ENCODE peak calls at places on chromosomes 6 and 20, in six cellular contexts. One of them, this sample, is unnamed.

GRCh38 chr20:58868795-58869194 is 16.3 kb downstream of the GNAS start:
- DNase-seq in GM12878: no peak
- DNase-seq in HepG2: no peak
- DNase-seq in GM12891: no peak
- DNase-seq in H1: no peak
- DNase-seq in K562: peak
- DNase-seq in this sample: no peak

GRCh38 chr20:20864346-20865096 is 152.1 kb upstream of the RALGAPA2 start:
- DNase-seq in GM12878: no peak
- DNase-seq in HepG2: peak
- DNase-seq in GM12891: no peak
- DNase-seq in H1: no peak
- DNase-seq in K562: peak
- DNase-seq in this sample: no peak

GRCh38 chr20:11686900-11687543 is 230.7 kb upstream of the BTBD3 start:
- DNase-seq in GM12878: no peak
- DNase-seq in HepG2: no peak
- DNase-seq in GM12891: no peak
- DNase-seq in H1: peak
- DNase-seq in K562: no peak
- DNase-seq in this sample: no peak

GRCh38 chr6:93678841-93679454 is 259.6 kb upstream of the EPHA7 start:
- DNase-seq in GM12878: no peak
- DNase-seq in HepG2: no peak
- DNase-seq in GM12891: no peak
- DNase-seq in H1: no peak
- DNase-seq in K562: no peak
- DNase-seq in this sample: no peak

GRCh38 chr20:50655325-50655880 is 35.9 kb downstream of the RIPOR3 start:
- DNase-seq in GM12878: no peak
- DNase-seq in HepG2: no peak
- DNase-seq in GM12891: no peak
- DNase-seq in H1: no peak
- DNase-seq in K562: no peak
- DNase-seq in this sample: no peak

GRCh38 chr6:35781290-35781689 is 471 bp downstream of the CLPSL1 start:
- DNase-seq in GM12878: no peak
- DNase-seq in HepG2: no peak
- DNase-seq in GM12891: no peak
- DNase-seq in H1: no peak
- DNase-seq in K562: no peak
- DNase-seq in this sample: no peak

GRCh38 chr20:39004508-39004907 is 42.4 kb downstream of the DHX35 start:
- DNase-seq in GM12878: no peak
- DNase-seq in HepG2: no peak
- DNase-seq in GM12891: no peak
- DNase-seq in H1: no peak
- DNase-seq in K562: no peak
- DNase-seq in this sample: no peak

GRCh38 chr6:64293298-64293697 is 657.7 kb downstream of the PHF3 start:
- DNase-seq in GM12878: no peak
- DNase-seq in HepG2: no peak
- DNase-seq in GM12891: no peak
- DNase-seq in H1: no peak
- DNase-seq in K562: no peak
- DNase-seq in this sample: no peak

GRCh38 chr6:79570129-79570801 is 33.0 kb upstream of the LCA5 start:
- DNase-seq in GM12878: no peak
- DNase-seq in HepG2: peak
- DNase-seq in GM12891: no peak
- DNase-seq in H1: no peak
- DNase-seq in K562: no peak
- DNase-seq in this sample: no peak

GRCh38 chr20:38214871-38215788 is 45.4 kb downstream of the KIAA1755 start:
- DNase-seq in GM12878: no peak
- DNase-seq in HepG2: no peak
- DNase-seq in GM12891: no peak
- DNase-seq in H1: no peak
- DNase-seq in K562: no peak
- DNase-seq in this sample: no peak

GRCh38 chr6:163490826-163491577 is 76.5 kb downstream of the QKI start:
- DNase-seq in GM12878: no peak
- DNase-seq in HepG2: no peak
- DNase-seq in GM12891: no peak
- DNase-seq in H1: no peak
- DNase-seq in K562: no peak
- DNase-seq in this sample: no peak

GRCh38 chr20:14481863-14482262 is 144.5 kb upstream of the FLRT3 start:
- DNase-seq in GM12878: no peak
- DNase-seq in HepG2: no peak
- DNase-seq in GM12891: no peak
- DNase-seq in H1: no peak
- DNase-seq in K562: no peak
- DNase-seq in this sample: no peak

GRCh38 chr6:129709451-129709908 is 497 bp downstream of the ARHGAP18 start:
- DNase-seq in GM12878: no peak
- DNase-seq in HepG2: no peak
- DNase-seq in GM12891: no peak
- DNase-seq in H1: no peak
- DNase-seq in K562: peak
- DNase-seq in this sample: no peak

GRCh38 chr20:37615507-37616425 is 78.1 kb upstream of the CTNNBL1 start:
- DNase-seq in GM12878: no peak
- DNase-seq in HepG2: peak
- DNase-seq in GM12891: peak
- DNase-seq in H1: peak
- DNase-seq in K562: peak
- DNase-seq in this sample: no peak

GRCh38 chr20:22562620-22563019 is 21.8 kb downstream of the FOXA2 start:
- DNase-seq in GM12878: no peak
- DNase-seq in HepG2: no peak
- DNase-seq in GM12891: no peak
- DNase-seq in H1: no peak
- DNase-seq in K562: no peak
- DNase-seq in this sample: no peak

GRCh38 chr6:40953486-40953885 is 85.5 kb downstream of the UNC5CL start:
- DNase-seq in GM12878: no peak
- DNase-seq in HepG2: no peak
- DNase-seq in GM12891: no peak
- DNase-seq in H1: no peak
- DNase-seq in K562: no peak
- DNase-seq in this sample: no peak

GRCh38 chr20:58711266-58712051 is 18.9 kb downstream of the NPEPL1 start:
- DNase-seq in GM12878: no peak
- DNase-seq in HepG2: no peak
- DNase-seq in GM12891: no peak
- DNase-seq in H1: peak
- DNase-seq in K562: no peak
- DNase-seq in this sample: no peak

GRCh38 chr6:154909821-154910220 is 85.3 kb upstream of the TIAM2 start:
- DNase-seq in GM12878: no peak
- DNase-seq in HepG2: no peak
- DNase-seq in GM12891: no peak
- DNase-seq in H1: no peak
- DNase-seq in K562: no peak
- DNase-seq in this sample: no peak

GRCh38 chr6:137641474-137642077 is 147.4 kb upstream of the OLIG3 start:
- DNase-seq in GM12878: no peak
- DNase-seq in HepG2: peak
- DNase-seq in GM12891: no peak
- DNase-seq in H1: peak
- DNase-seq in K562: peak
- DNase-seq in this sample: no peak

GRCh38 chr20:24994470-24995368 is 2.2 kb upstream of the APMAP start:
- DNase-seq in GM12878: peak
- DNase-seq in HepG2: peak
- DNase-seq in GM12891: peak
- DNase-seq in H1: peak
- DNase-seq in K562: peak
- DNase-seq in this sample: peak

GRCh38 chr6:39891353-39891752 is 42.9 kb downstream of the MOCS1 start:
- DNase-seq in GM12878: no peak
- DNase-seq in HepG2: no peak
- DNase-seq in GM12891: no peak
- DNase-seq in H1: no peak
- DNase-seq in K562: no peak
- DNase-seq in this sample: no peak

GRCh38 chr6:20589266-20589665 is 55.0 kb downstream of the CDKAL1 start:
- DNase-seq in GM12878: no peak
- DNase-seq in HepG2: no peak
- DNase-seq in GM12891: no peak
- DNase-seq in H1: no peak
- DNase-seq in K562: no peak
- DNase-seq in this sample: no peak

GRCh38 chr20:61109221-61109805 is 142.7 kb upstream of the CDH4 start:
- DNase-seq in GM12878: no peak
- DNase-seq in HepG2: no peak
- DNase-seq in GM12891: no peak
- DNase-seq in H1: no peak
- DNase-seq in K562: no peak
- DNase-seq in this sample: no peak

GRCh38 chr6:125957845-125958244 is 1.3 kb downstream of the HINT3 start:
- DNase-seq in GM12878: no peak
- DNase-seq in HepG2: peak
- DNase-seq in GM12891: no peak
- DNase-seq in H1: no peak
- DNase-seq in K562: no peak
- DNase-seq in this sample: no peak

GRCh38 chr20:24667689-24668383 is 198.4 kb downstream of the SYNDIG1 start:
- DNase-seq in GM12878: no peak
- DNase-seq in HepG2: no peak
- DNase-seq in GM12891: no peak
- DNase-seq in H1: no peak
- DNase-seq in K562: no peak
- DNase-seq in this sample: no peak

GRCh38 chr6:16698988-16699868 is 62.0 kb downstream of the ATXN1 start:
- DNase-seq in GM12878: no peak
- DNase-seq in HepG2: peak
- DNase-seq in GM12891: no peak
- DNase-seq in H1: no peak
- DNase-seq in K562: no peak
- DNase-seq in this sample: no peak

GRCh38 chr6:150777731-150778130 is 87.8 kb upstream of the MTHFD1L start:
- DNase-seq in GM12878: no peak
- DNase-seq in HepG2: no peak
- DNase-seq in GM12891: no peak
- DNase-seq in H1: no peak
- DNase-seq in K562: no peak
- DNase-seq in this sample: no peak
- TF ChIP-seq TAF1 in GM12878: no peak
- TF ChIP-seq TAF1 in HepG2: no peak
- TF ChIP-seq TAF1 in GM12891: no peak
- TF ChIP-seq TAF1 in H1: no peak
- TF ChIP-seq TAF1 in K562: no peak
- TF ChIP-seq TAF1 in this sample: no peak

GRCh38 chr6:33788694-33789549 is at the start of gene LEMD2:
- DNase-seq in GM12878: peak
- DNase-seq in HepG2: peak
- DNase-seq in GM12891: peak
- DNase-seq in H1: peak
- DNase-seq in K562: peak
- DNase-seq in this sample: peak
- TF ChIP-seq POLR2A in GM12878: peak
- TF ChIP-seq POLR2A in HepG2: peak
- TF ChIP-seq POLR2A in GM12891: peak
- TF ChIP-seq POLR2A in H1: peak
- TF ChIP-seq POLR2A in K562: peak
- TF ChIP-seq POLR2A in this sample: peak

GRCh38 chr20:400121-400450 is 8.0 kb upstream of the RBCK1 start:
- DNase-seq in GM12878: no peak
- DNase-seq in HepG2: peak
- DNase-seq in GM12891: no peak
- DNase-seq in H1: no peak
- DNase-seq in K562: no peak
- DNase-seq in this sample: no peak

GRCh38 chr20:397432-398237 is 10.5 kb upstream of the RBCK1 start:
- DNase-seq in GM12878: no peak
- DNase-seq in HepG2: no peak
- DNase-seq in GM12891: no peak
- DNase-seq in H1: no peak
- DNase-seq in K562: no peak
- DNase-seq in this sample: no peak

GRCh38 chr20:396619-397431 is 11.3 kb upstream of the RBCK1 start:
- DNase-seq in GM12878: no peak
- DNase-seq in HepG2: peak
- DNase-seq in GM12891: no peak
- DNase-seq in H1: no peak
- DNase-seq in K562: no peak
- DNase-seq in this sample: no peak

GRCh38 chr20:400451-401275 is 7.4 kb upstream of the RBCK1 start:
- DNase-seq in GM12878: no peak
- DNase-seq in HepG2: no peak
- DNase-seq in GM12891: no peak
- DNase-seq in H1: no peak
- DNase-seq in K562: peak
- DNase-seq in this sample: no peak

DNA sequence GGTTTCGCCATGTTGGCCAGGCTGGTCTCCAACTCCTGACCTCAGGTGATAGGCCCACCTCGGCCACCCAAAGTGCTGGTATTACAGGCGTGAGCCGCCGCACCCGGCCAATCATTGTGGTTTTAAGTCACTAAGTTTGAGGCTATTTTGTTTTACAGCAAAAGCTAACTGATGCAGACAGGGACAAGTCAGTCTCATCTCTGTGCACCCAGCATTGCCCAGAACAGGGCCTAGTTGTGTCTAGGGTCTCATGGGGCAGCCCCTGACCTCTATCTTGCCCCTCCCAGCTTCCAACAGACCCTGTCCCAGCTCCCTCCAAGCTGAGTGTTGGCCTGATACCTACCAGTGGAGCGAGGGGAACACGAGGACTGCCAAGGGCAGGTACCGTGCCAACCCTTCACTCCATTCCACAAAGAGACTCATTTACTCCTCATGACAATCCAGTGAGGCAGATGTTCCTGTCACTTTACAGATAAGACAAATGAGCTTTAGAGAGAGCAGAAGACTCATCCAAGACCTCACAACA is 8.9 kb upstream of the RBCK1 start:
- DNase-seq in GM12878: no peak
- DNase-seq in HepG2: no peak
- DNase-seq in GM12891: no peak
- DNase-seq in H1: no peak
- DNase-seq in K562: no peak
- DNase-seq in this sample: no peak
- TF ChIP-seq POLR2AphosphoS5 in GM12878: no peak
- TF ChIP-seq POLR2AphosphoS5 in HepG2: no peak
- TF ChIP-seq POLR2AphosphoS5 in GM12891: no peak
- TF ChIP-seq POLR2AphosphoS5 in H1: no peak
- TF ChIP-seq POLR2AphosphoS5 in K562: no peak
- TF ChIP-seq POLR2AphosphoS5 in this sample: no peak

DNA sequence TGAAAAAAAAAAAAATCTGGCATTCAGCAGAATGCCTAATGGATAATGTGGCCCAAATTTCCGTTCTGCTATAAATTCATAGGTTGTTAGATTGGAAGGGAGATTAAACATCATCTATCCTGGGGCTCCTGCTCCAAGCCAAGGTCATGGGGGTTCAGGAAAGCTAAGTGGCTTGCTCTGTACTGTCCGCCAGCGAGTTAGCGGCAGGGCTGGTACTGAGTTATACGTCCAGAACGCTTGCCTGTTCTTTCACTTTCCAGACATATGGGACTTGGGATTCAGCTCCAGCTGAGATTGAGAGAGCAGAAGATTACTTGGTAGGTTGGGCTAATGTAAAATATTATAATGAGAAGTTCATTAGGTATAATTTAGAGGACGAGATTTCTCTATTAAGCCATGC is 858 bp downstream of the RWDD1 start:
- DNase-seq in GM12878: no peak
- DNase-seq in HepG2: peak
- DNase-seq in GM12891: no peak
- DNase-seq in H1: no peak
- DNase-seq in K562: peak
- DNase-seq in this sample: no peak
- TF ChIP-seq TAF1 in GM12878: no peak
- TF ChIP-seq TAF1 in HepG2: no peak
- TF ChIP-seq TAF1 in GM12891: no peak
- TF ChIP-seq TAF1 in H1: no peak
- TF ChIP-seq TAF1 in K562: no peak
- TF ChIP-seq TAF1 in this sample: no peak

This sample was measured in GM12892.